ENCODE peak calls at places on chromosome 16, in seven cellular contexts. G is HCT116, Q is H1, B is GM12878, C is endothelial cell of umbilical vein, J is K562, H is HepG2. X is an unnamed sample.

GRCh38 chr16:14399397-14400284 is 230.4 kb downstream of the PARN start:
- DNase-seq in G (peak), Q (no peak), B (peak), C (peak), J (no peak), H (peak), X (no peak)

GRCh38 chr16:80273635-80274538 is 266.9 kb upstream of the DYNLRB2 start:
- DNase-seq in G (no peak), Q (no peak), B (no peak), C (no peak), J (no peak), H (no peak), X (no peak)

GRCh38 chr16:74480150-74481029 is 59.1 kb upstream of the CLEC18B start:
- DNase-seq in G (peak), Q (no peak), B (no peak), C (no peak), J (peak), H (no peak), X (no peak)

GRCh38 chr16:56424791-56425438 is 430 bp downstream of the AMFR start:
- DNase-seq in G (no peak), Q (no peak), B (no peak), C (peak), J (peak), H (no peak), X (no peak)

GRCh38 chr16:55349867-55350266 is 25.9 kb downstream of the IRX6 start:
- DNase-seq in G (no peak), Q (no peak), B (no peak), C (no peak), J (no peak), H (no peak), X (no peak)

GRCh38 chr16:59593256-59593655 is 859.1 kb upstream of the GOT2 start:
- DNase-seq in G (no peak), Q (no peak), B (no peak), C (no peak), J (no peak), H (no peak), X (no peak)

GRCh38 chr16:48946687-48947370 is 334.8 kb downstream of the CBLN1 start:
- DNase-seq in G (no peak), Q (no peak), B (no peak), C (no peak), J (no peak), H (no peak), X (no peak)

GRCh38 chr16:52837251-52837650 is 215.4 kb downstream of the CHD9NB start:
- DNase-seq in G (no peak), Q (no peak), B (no peak), C (no peak), J (no peak), H (no peak), X (no peak)

GRCh38 chr16:27724491-27724878 is 174.5 kb downstream of the KATNIP start:
- DNase-seq in G (no peak), Q (no peak), B (no peak), C (no peak), J (no peak), H (no peak), X (no peak)

GRCh38 chr16:17474572-17474971 is 3.8 kb upstream of the XYLT1 start:
- DNase-seq in G (no peak), Q (no peak), B (no peak), C (no peak), J (no peak), H (no peak), X (no peak)

GRCh38 chr16:49528035-49528434 is 154.4 kb downstream of the C16orf78 start:
- DNase-seq in G (no peak), Q (no peak), B (no peak), C (peak), J (peak), H (no peak), X (no peak)

GRCh38 chr16:4597174-4597573 is 17.5 kb downstream of the UBALD1 start:
- DNase-seq in G (no peak), Q (no peak), B (no peak), C (no peak), J (no peak), H (no peak), X (no peak)

GRCh38 chr16:48498761-48499600 is 111.0 kb downstream of the N4BP1 start:
- DNase-seq in G (no peak), Q (no peak), B (no peak), C (peak), J (no peak), H (peak), X (no peak)

GRCh38 chr16:54287018-54287757 is 601 bp upstream of the IRX3 start:
- DNase-seq in G (peak), Q (no peak), B (no peak), C (no peak), J (no peak), H (no peak), X (no peak)

GRCh38 chr16:81810894-81811538 is 31.9 kb downstream of the PLCG2 start:
- DNase-seq in G (no peak), Q (no peak), B (peak), C (no peak), J (no peak), H (no peak), X (no peak)

GRCh38 chr16:47774661-47775060 is 313.5 kb downstream of the PHKB start:
- DNase-seq in G (no peak), Q (peak), B (no peak), C (no peak), J (peak), H (peak), X (no peak)

GRCh38 chr16:27991876-27992275 is 71.6 kb downstream of the GSG1L start:
- DNase-seq in G (no peak), Q (no peak), B (no peak), C (no peak), J (no peak), H (no peak), X (no peak)

GRCh38 chr16:24088767-24089166 is 167.4 kb upstream of the CACNG3 start:
- DNase-seq in G (no peak), Q (no peak), B (no peak), C (no peak), J (no peak), H (no peak), X (no peak)

GRCh38 chr16:71520550-71520949 is 5.7 kb upstream of the CHST4 start:
- DNase-seq in G (no peak), Q (no peak), B (no peak), C (no peak), J (no peak), H (no peak), X (no peak)

GRCh38 chr16:11697319-11697718 is 29.1 kb downstream of the SNN start:
- DNase-seq in G (no peak), Q (no peak), B (no peak), C (no peak), J (no peak), H (no peak), X (no peak)

GRCh38 chr16:47460301-47460754 is 535 bp downstream of the ITFG1 start:
- DNase-seq in G (no peak), Q (no peak), B (no peak), C (no peak), J (no peak), H (no peak), X (no peak)

GRCh38 chr16:4318171-4318910 is 2.5 kb downstream of the GLIS2 start:
- DNase-seq in G (no peak), Q (no peak), B (no peak), C (no peak), J (no peak), H (no peak), X (no peak)

GRCh38 chr16:24046442-24046841 is 209.7 kb upstream of the CACNG3 start:
- DNase-seq in G (no peak), Q (no peak), B (no peak), C (no peak), J (no peak), H (no peak), X (no peak)

GRCh38 chr16:15057755-15058417 is 2.0 kb upstream of the NTAN1 start:
- DNase-seq in G (no peak), Q (no peak), B (no peak), C (peak), J (no peak), H (no peak), X (no peak)

GRCh38 chr16:72240949-72241348 is 69.0 kb upstream of the PMFBP1 start:
- DNase-seq in G (no peak), Q (no peak), B (no peak), C (no peak), J (no peak), H (no peak), X (no peak)

GRCh38 chr16:30041841-30042240 is 10.8 kb upstream of the TLCD3B start:
- DNase-seq in G (no peak), Q (no peak), B (no peak), C (peak), J (peak), H (no peak), X (no peak)

GRCh38 chr16:6016530-6017184 is 919.1 kb upstream of the EEF2KMT start:
- DNase-seq in G (no peak), Q (no peak), B (no peak), C (no peak), J (peak), H (peak), X (no peak)

GRCh38 chr16:17313085-17313611 is 157.6 kb downstream of the XYLT1 start:
- DNase-seq in G (no peak), Q (no peak), B (no peak), C (no peak), J (no peak), H (no peak), X (no peak)

GRCh38 chr16:28321700-28322411 is 29.5 kb downstream of the SBK1 start:
- DNase-seq in G (peak), Q (no peak), B (no peak), C (peak), J (peak), H (peak), X (no peak)

GRCh38 chr16:66127459-66128362 is 238.8 kb upstream of the CDH5 start:
- DNase-seq in G (no peak), Q (no peak), B (no peak), C (peak), J (no peak), H (no peak), X (no peak)

DNA sequence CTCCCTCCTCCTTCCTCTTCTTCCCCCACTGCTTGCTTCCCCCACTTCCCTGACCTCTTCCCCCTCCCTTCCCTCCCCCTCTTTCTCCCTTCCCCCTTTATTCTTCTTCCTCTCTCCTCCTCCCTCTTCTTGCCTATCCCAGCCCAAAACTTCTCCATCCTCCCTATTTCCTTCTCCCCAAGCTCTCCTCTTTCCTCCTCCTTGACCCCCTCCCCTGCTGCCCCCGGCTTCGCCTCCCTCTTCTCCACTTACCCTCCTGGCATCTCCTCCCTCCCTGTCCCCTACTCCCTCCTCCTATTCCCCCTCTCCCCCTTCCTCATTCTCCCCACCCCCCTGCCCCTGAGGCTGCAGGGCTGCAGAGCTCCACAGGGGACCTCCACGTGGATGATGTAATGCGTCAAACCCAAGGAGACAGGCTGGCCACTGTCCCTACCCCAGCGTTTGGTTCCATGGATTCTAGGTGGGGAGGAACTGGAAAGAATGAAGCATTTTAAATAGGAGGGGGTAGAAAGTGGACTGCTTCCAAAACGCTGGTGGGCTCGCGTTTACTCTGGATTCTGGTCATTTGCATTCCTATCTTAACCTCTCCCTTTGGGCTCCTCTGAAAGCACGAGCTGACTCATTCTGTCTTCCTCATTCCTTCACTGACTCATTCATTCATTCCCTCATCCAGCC is 687 bp upstream of the COTL1 start:
- DNase-seq in G (peak), Q (peak), B (no peak), C (peak), J (peak), H (peak), X (no peak)
- H3K9ac ChIP-seq in G (peak), Q (no peak), B (no peak), C (no peak), J (peak), H (no peak), X (no peak)

GRCh38 chr16:85137323-85138072 is 25.2 kb upstream of the CIBAR2 start:
- DNase-seq in G (no peak), Q (no peak), B (no peak), C (peak), J (peak), H (peak), X (no peak)
- TF ChIP-seq POLR2AphosphoS5 in G (no peak), Q (no peak), B (no peak), C (no peak), J (no peak), H (no peak), X (no peak)

GRCh38 chr16:86501989-86502855 is 8.1 kb upstream of the FOXF1 start:
- DNase-seq in G (no peak), Q (no peak), B (no peak), C (no peak), J (no peak), H (no peak), X (no peak)

GRCh38 chr16:86505185-86505898 is 5.0 kb upstream of the FOXF1 start:
- DNase-seq in G (no peak), Q (no peak), B (no peak), C (no peak), J (no peak), H (no peak), X (no peak)

GRCh38 chr16:86502856-86503748 is 7.2 kb upstream of the FOXF1 start:
- DNase-seq in G (no peak), Q (no peak), B (no peak), C (no peak), J (no peak), H (no peak), X (no peak)

GRCh38 chr16:86504315-86505184 is 5.8 kb upstream of the FOXF1 start:
- DNase-seq in G (no peak), Q (no peak), B (no peak), C (no peak), J (no peak), H (no peak), X (no peak)

DNA sequence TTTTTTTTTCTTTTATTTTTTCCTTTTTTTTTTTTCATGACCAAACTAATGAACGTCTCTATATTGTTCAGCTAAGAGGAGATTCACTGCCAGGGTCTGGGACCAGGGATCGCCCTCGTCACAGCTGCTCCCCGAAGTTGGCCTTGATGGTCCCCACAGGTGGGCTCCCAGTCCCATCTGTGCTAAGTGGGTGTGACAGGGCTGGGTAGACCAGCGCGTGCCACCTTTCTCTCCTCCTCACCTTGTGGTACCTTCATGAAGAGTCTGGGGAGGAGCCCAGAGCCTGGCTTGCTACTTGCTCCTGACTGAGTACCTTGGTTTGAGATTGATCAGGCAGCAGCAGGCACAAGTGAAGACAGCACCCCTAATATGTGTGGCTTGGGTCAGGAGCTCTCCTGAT is 6.5 kb upstream of the FOXF1 start:
- DNase-seq in G (no peak), Q (no peak), B (no peak), C (no peak), J (no peak), H (no peak), X (no peak)
- TF ChIP-seq EZH2 in G (no peak), Q (no peak), B (no peak), C (no peak), J (no peak), H (no peak), X (no peak)

DNA sequence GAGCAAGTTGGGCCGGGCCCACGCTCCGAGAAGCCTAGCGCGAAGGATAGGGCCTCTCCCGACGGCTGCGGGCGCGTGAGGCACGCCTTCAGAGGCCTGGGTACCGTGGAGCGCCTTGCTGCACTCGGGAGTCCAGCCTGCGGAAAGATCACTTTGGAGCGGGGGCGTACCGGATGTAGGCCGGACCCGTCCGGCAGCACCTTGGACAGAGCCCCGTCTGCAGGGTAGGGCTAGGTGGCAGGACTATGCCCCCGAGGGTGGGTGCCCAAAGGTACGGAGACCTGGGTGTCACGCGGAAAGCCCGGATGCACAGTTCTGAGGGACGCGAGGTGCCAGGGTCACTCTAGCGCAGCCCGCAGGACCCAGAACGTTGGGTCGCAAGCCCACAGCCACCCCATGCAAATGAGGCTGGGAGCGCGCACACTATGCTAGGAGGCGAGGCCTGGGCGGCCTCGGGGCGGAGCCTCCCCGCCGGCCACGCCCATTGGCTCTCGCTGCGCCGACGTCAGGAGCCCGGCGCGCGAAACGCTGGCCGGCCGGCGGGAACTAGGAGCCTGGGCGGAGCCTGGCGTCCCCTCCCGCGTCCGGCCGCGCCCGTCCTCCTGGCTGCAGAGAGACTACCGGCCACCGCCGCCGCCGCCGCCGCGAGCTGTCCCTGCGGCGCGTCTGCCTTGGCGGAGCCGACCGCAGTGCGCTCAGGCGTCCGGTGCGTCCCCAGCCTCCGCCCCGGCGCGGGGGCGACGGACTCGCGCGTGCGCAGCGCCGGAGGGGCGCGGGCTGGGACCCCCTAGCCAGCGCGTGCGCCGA is at the start of gene PAQR4:
- DNase-seq in G (peak), Q (no peak), B (peak), C (peak), J (peak), H (peak), X (no peak)
- H3K9ac ChIP-seq in G (peak), Q (peak), B (peak), C (peak), J (peak), H (peak), X (peak)

GRCh38 chr16:68737730-68738590 is 868 bp downstream of the CDH1 start:
- DNase-seq in G (no peak), Q (no peak), B (no peak), C (no peak), J (no peak), H (no peak), X (no peak)
- TF ChIP-seq POLR2AphosphoS5 in G (peak), Q (no peak), B (no peak), C (no peak), J (no peak), H (no peak), X (no peak)